ENCODE peak calls at places on chromosomes 13 and 19, in five cellular contexts. One of them, this sample, is unnamed. For H3K4me1, the result is how much of the 10 kb centered on the place peaks cover.

GRCh38 chr13:60220072-60220471 is 56.3 kb upstream of the DIAPH3 start:
- DNase-seq in neural progenitor cell: no peak
- DNase-seq in small intestine: no peak
- DNase-seq in MM.1S: no peak
- DNase-seq in ascending aorta: no peak
- DNase-seq in this sample: no peak

GRCh38 chr13:113848431-113849260 is 15.2 kb downstream of the GAS6 start:
- DNase-seq in neural progenitor cell: no peak
- DNase-seq in small intestine: peak
- DNase-seq in MM.1S: no peak
- DNase-seq in ascending aorta: no peak
- DNase-seq in this sample: no peak

GRCh38 chr13:110301083-110301482 is 5.9 kb downstream of the COL4A1 start:
- DNase-seq in neural progenitor cell: no peak
- DNase-seq in small intestine: no peak
- DNase-seq in MM.1S: no peak
- DNase-seq in ascending aorta: no peak
- DNase-seq in this sample: no peak

GRCh38 chr13:27007166-27007565 is 164.4 kb downstream of the USP12 start:
- DNase-seq in neural progenitor cell: peak
- DNase-seq in small intestine: no peak
- DNase-seq in MM.1S: no peak
- DNase-seq in ascending aorta: no peak
- DNase-seq in this sample: no peak

GRCh38 chr13:29435125-29435911 is 160.2 kb downstream of the SLC7A1 start:
- DNase-seq in neural progenitor cell: no peak
- DNase-seq in small intestine: peak
- DNase-seq in MM.1S: no peak
- DNase-seq in ascending aorta: no peak
- DNase-seq in this sample: no peak

GRCh38 chr19:48518207-48518606 is 6.6 kb upstream of the LMTK3 start:
- DNase-seq in neural progenitor cell: no peak
- DNase-seq in small intestine: no peak
- DNase-seq in MM.1S: no peak
- DNase-seq in ascending aorta: no peak
- DNase-seq in this sample: no peak

GRCh38 chr19:7197169-7197759 is 97.0 kb downstream of the INSR start:
- DNase-seq in neural progenitor cell: peak
- DNase-seq in small intestine: peak
- DNase-seq in MM.1S: peak
- DNase-seq in ascending aorta: peak
- DNase-seq in this sample: peak

GRCh38 chr19:55598034-55598433 is 1.3 kb downstream of the FIZ1 start:
- DNase-seq in neural progenitor cell: peak
- DNase-seq in small intestine: no peak
- DNase-seq in MM.1S: no peak
- DNase-seq in ascending aorta: no peak
- DNase-seq in this sample: no peak

GRCh38 chr13:105220886-105221285 is 1314.6 kb downstream of the EFNB2 start:
- DNase-seq in neural progenitor cell: no peak
- DNase-seq in small intestine: no peak
- DNase-seq in MM.1S: no peak
- DNase-seq in ascending aorta: no peak
- DNase-seq in this sample: no peak

GRCh38 chr19:52603558-52604207 is 33.6 kb downstream of the ZNF701 start:
- DNase-seq in neural progenitor cell: no peak
- DNase-seq in small intestine: no peak
- DNase-seq in MM.1S: no peak
- DNase-seq in ascending aorta: no peak
- DNase-seq in this sample: no peak

GRCh38 chr19:30664358-30665058 is 292.3 kb downstream of the ZNF536 start:
- DNase-seq in neural progenitor cell: peak
- DNase-seq in small intestine: peak
- DNase-seq in MM.1S: no peak
- DNase-seq in ascending aorta: no peak
- DNase-seq in this sample: no peak

GRCh38 chr13:96782186-96782585 is 212.1 kb downstream of the OXGR1 start:
- DNase-seq in neural progenitor cell: no peak
- DNase-seq in small intestine: no peak
- DNase-seq in MM.1S: no peak
- DNase-seq in ascending aorta: no peak
- DNase-seq in this sample: no peak

GRCh38 chr19:8498295-8498694 is 4.1 kb downstream of the PRAM1 start:
- DNase-seq in neural progenitor cell: no peak
- DNase-seq in small intestine: no peak
- DNase-seq in MM.1S: no peak
- DNase-seq in ascending aorta: no peak
- DNase-seq in this sample: no peak

GRCh38 chr19:14091086-14091884 is 734 bp upstream of the SAMD1 start:
- DNase-seq in neural progenitor cell: no peak
- DNase-seq in small intestine: peak
- DNase-seq in MM.1S: peak
- DNase-seq in ascending aorta: no peak
- DNase-seq in this sample: peak

GRCh38 chr13:50126378-50127016 is 111.3 kb downstream of the KCNRG start:
- DNase-seq in neural progenitor cell: peak
- DNase-seq in small intestine: no peak
- DNase-seq in MM.1S: peak
- DNase-seq in ascending aorta: no peak
- DNase-seq in this sample: peak

GRCh38 chr19:35395762-35396199 is 24.9 kb downstream of the GPR42 start:
- DNase-seq in neural progenitor cell: peak
- DNase-seq in small intestine: peak
- DNase-seq in MM.1S: no peak
- DNase-seq in ascending aorta: no peak
- DNase-seq in this sample: no peak

GRCh38 chr19:21323000-21323399 is 6.2 kb downstream of the ZNF708 start:
- DNase-seq in neural progenitor cell: no peak
- DNase-seq in small intestine: no peak
- DNase-seq in MM.1S: no peak
- DNase-seq in ascending aorta: no peak
- DNase-seq in this sample: no peak

GRCh38 chr19:17837972-17838371 is 9.8 kb downstream of the JAK3 start:
- DNase-seq in neural progenitor cell: no peak
- DNase-seq in small intestine: no peak
- DNase-seq in MM.1S: no peak
- DNase-seq in ascending aorta: no peak
- DNase-seq in this sample: no peak

GRCh38 chr19:35322014-35322413 is 7.0 kb upstream of the CD22 start:
- DNase-seq in neural progenitor cell: no peak
- DNase-seq in small intestine: no peak
- DNase-seq in MM.1S: no peak
- DNase-seq in ascending aorta: no peak
- DNase-seq in this sample: no peak

GRCh38 chr13:111429064-111429558 is 108.7 kb downstream of the TEX29 start:
- DNase-seq in neural progenitor cell: peak
- DNase-seq in small intestine: peak
- DNase-seq in MM.1S: no peak
- DNase-seq in ascending aorta: no peak
- DNase-seq in this sample: peak

DNA sequence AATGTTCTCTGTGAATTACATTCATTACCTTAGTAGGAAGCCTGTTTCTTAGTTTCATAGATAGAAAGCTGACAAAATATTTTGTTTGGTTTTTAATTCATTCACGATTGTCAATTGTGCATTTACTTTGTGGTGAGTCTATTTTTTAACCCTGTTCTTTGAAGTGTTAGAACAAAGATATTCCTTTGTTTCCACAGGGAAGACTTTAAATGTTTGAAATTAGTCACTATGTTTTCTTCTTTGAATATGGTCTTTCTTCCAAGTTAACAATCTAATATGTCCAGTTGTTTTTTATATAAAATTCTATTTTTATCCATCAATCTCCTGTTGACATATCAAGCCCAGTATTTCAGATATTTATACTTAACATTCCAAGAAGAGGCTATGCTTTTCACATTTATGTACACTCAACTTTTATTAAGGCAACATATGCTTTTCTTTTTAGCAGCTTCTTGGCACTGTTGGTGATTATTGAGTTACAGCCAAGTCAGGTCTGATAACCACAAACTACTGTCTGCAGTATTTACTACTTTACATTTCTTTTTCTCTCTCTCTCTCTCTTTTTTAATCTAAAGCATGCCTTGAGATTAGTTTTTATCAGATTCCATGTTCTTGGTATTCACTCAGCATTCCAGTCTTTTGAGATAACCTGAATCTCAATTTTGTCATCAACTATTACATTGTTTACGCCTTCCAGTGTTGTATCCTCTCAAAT is 812.8 kb upstream of the SLC10A2 start:
- DNase-seq in neural progenitor cell: no peak
- DNase-seq in small intestine: no peak
- DNase-seq in MM.1S: no peak
- DNase-seq in ascending aorta: no peak
- DNase-seq in this sample: no peak
- H3K4me3 ChIP-seq in neural progenitor cell: no peak
- H3K4me3 ChIP-seq in small intestine: no peak
- H3K4me3 ChIP-seq in MM.1S: no peak
- H3K4me3 ChIP-seq in ascending aorta: no peak
- H3K4me3 ChIP-seq in this sample: no peak

GRCh38 chr13:69681722-69682121 is 425.9 kb upstream of the ATXN8OS start:
- DNase-seq in neural progenitor cell: no peak
- DNase-seq in small intestine: no peak
- DNase-seq in MM.1S: no peak
- DNase-seq in ascending aorta: no peak
- DNase-seq in this sample: no peak

GRCh38 chr13:69676286-69676685 is 431.3 kb upstream of the ATXN8OS start:
- DNase-seq in neural progenitor cell: peak
- DNase-seq in small intestine: no peak
- DNase-seq in MM.1S: no peak
- DNase-seq in ascending aorta: no peak
- DNase-seq in this sample: no peak

GRCh38 chr13:69677343-69677742 is 430.3 kb upstream of the ATXN8OS start:
- DNase-seq in neural progenitor cell: no peak
- DNase-seq in small intestine: no peak
- DNase-seq in MM.1S: no peak
- DNase-seq in ascending aorta: no peak
- DNase-seq in this sample: no peak
- H3K27ac ChIP-seq in neural progenitor cell: no peak
- H3K27ac ChIP-seq in small intestine: no peak
- H3K27ac ChIP-seq in MM.1S: no peak
- H3K27ac ChIP-seq in ascending aorta: no peak
- H3K27ac ChIP-seq in this sample: no peak

GRCh38 chr19:13054605-13055212 is 47.9 kb downstream of the LYL1 start:
- DNase-seq in neural progenitor cell: no peak
- DNase-seq in small intestine: no peak
- DNase-seq in MM.1S: no peak
- DNase-seq in ascending aorta: no peak
- DNase-seq in this sample: no peak

GRCh38 chr19:13056052-13056660 is 46.5 kb downstream of the LYL1 start:
- DNase-seq in neural progenitor cell: peak
- DNase-seq in small intestine: peak
- DNase-seq in MM.1S: no peak
- DNase-seq in ascending aorta: no peak
- DNase-seq in this sample: no peak

GRCh38 chr19:13053761-13054604 is 48.7 kb downstream of the LYL1 start:
- DNase-seq in neural progenitor cell: peak
- DNase-seq in small intestine: no peak
- DNase-seq in MM.1S: no peak
- DNase-seq in ascending aorta: no peak
- DNase-seq in this sample: no peak

GRCh38 chr19:13057147-13057572 is 45.5 kb downstream of the LYL1 start:
- DNase-seq in neural progenitor cell: peak
- DNase-seq in small intestine: no peak
- DNase-seq in MM.1S: no peak
- DNase-seq in ascending aorta: no peak
- DNase-seq in this sample: no peak

DNA sequence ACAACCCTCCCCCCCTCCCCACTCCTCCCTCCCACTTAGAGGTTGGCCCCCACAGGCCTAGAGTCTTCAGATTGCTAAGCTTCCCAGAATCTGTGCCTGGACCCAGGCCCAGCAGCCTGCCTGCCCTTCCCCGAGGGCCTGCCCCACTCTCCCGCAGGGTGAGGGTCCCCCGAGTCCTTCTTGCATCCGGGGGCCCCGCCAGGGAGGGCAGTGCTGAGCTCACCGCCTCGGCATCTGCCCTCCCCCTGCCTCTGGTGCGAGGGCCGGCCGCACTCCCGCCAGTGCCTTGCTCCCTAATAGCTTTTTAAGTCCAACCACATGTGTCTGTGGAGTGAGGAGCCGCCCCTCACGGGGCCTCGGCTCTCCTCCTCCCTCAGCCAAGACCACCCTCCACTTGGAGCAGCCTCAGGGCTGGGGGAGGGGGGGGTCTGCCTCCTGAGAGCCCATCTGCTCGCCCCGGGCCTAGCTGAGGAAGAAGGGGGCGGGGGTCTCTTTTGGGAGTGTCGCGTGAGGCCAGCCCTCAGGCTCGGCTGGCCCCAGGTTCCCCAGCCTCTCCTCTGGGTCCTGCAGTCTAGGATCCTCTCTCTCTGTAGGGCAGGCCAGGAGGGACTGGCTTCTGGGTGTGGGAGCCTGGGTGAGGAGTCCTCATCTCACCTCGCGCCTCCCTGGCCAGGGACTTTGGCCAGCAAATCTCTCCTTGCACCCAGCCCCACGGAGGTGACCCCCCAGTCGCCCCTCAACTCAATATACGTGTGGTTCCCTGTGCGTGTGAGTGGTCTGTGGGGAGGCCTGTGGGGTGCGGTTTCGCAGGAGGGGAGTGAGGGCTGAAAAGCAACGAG is 47.2 kb downstream of the LYL1 start:
- DNase-seq in neural progenitor cell: peak
- DNase-seq in small intestine: no peak
- DNase-seq in MM.1S: no peak
- DNase-seq in ascending aorta: peak
- DNase-seq in this sample: no peak
- H3K4me1 ChIP-seq in neural progenitor cell: half or more
- H3K4me1 ChIP-seq in small intestine: under half
- H3K4me1 ChIP-seq in MM.1S: under half
- H3K4me1 ChIP-seq in ascending aorta: half or more
- H3K4me1 ChIP-seq in this sample: under half

GRCh38 chr19:6076675-6077463 is 33.4 kb downstream of the RFX2 start:
- DNase-seq in neural progenitor cell: no peak
- DNase-seq in small intestine: no peak
- DNase-seq in MM.1S: no peak
- DNase-seq in ascending aorta: no peak
- DNase-seq in this sample: no peak
- H3K4me3 ChIP-seq in neural progenitor cell: no peak
- H3K4me3 ChIP-seq in small intestine: no peak
- H3K4me3 ChIP-seq in MM.1S: no peak
- H3K4me3 ChIP-seq in ascending aorta: no peak
- H3K4me3 ChIP-seq in this sample: no peak

GRCh38 chr13:98751397-98752110 is 918 bp downstream of the SLC15A1 start:
- DNase-seq in neural progenitor cell: peak
- DNase-seq in small intestine: peak
- DNase-seq in MM.1S: no peak
- DNase-seq in ascending aorta: no peak
- DNase-seq in this sample: no peak

GRCh38 chr13:98752111-98752941 is at the start of gene SLC15A1:
- DNase-seq in neural progenitor cell: peak
- DNase-seq in small intestine: peak
- DNase-seq in MM.1S: no peak
- DNase-seq in ascending aorta: no peak
- DNase-seq in this sample: no peak

GRCh38 chr13:98752942-98753290 is 444 bp upstream of the SLC15A1 start:
- DNase-seq in neural progenitor cell: no peak
- DNase-seq in small intestine: no peak
- DNase-seq in MM.1S: no peak
- DNase-seq in ascending aorta: no peak
- DNase-seq in this sample: no peak

GRCh38 chr13:98755116-98755515 is 2.6 kb upstream of the SLC15A1 start:
- DNase-seq in neural progenitor cell: no peak
- DNase-seq in small intestine: no peak
- DNase-seq in MM.1S: no peak
- DNase-seq in ascending aorta: no peak
- DNase-seq in this sample: no peak

GRCh38 chr13:98755729-98756128 is 3.3 kb upstream of the SLC15A1 start:
- DNase-seq in neural progenitor cell: no peak
- DNase-seq in small intestine: peak
- DNase-seq in MM.1S: no peak
- DNase-seq in ascending aorta: no peak
- DNase-seq in this sample: no peak
- H3K27ac ChIP-seq in neural progenitor cell: no peak
- H3K27ac ChIP-seq in small intestine: peak
- H3K27ac ChIP-seq in MM.1S: no peak
- H3K27ac ChIP-seq in ascending aorta: no peak
- H3K27ac ChIP-seq in this sample: no peak

This sample was measured in CD4-positive, alpha-beta memory T cell.